ENCODE peak calls at places on chromosomes 5 and 9, in five cellular contexts. M, C, R, W and I are unnamed samples.

GRCh38 chr9:97808415-97808814 is 44.6 kb upstream of the FOXE1 start:
- DNase-seq in W (no peak), M (no peak), C (no peak), R (no peak), I (no peak)

GRCh38 chr5:144510845-144511580 is 340.3 kb downstream of the KCTD16 start:
- DNase-seq in R (no peak), M (no peak), W (no peak), C (no peak), I (no peak)

GRCh38 chr5:157387683-157388093 is 72.3 kb upstream of the NIPAL4 start:
- DNase-seq in M (peak), W (peak), R (peak), C (peak), I (peak)

GRCh38 chr5:9507974-9508373 is 37.9 kb downstream of the SEMA5A start:
- DNase-seq in M (peak), W (no peak), C (no peak), R (no peak), I (peak)

GRCh38 chr5:51104556-51104955 is 278.7 kb upstream of the ISL1 start:
- DNase-seq in C (no peak), W (no peak), M (no peak), R (no peak), I (no peak)

GRCh38 chr5:167208911-167209310 is 1082.5 kb upstream of the WWC1 start:
- DNase-seq in M (peak), W (peak), C (no peak), R (no peak), I (no peak)

GRCh38 chr5:135447298-135447929 is at the start of gene DCANP1:
- DNase-seq in W (no peak), C (no peak), M (no peak), R (no peak), I (no peak)

GRCh38 chr5:173834070-173834771 is 53.9 kb upstream of the CPEB4 start:
- DNase-seq in M (no peak), C (no peak), W (no peak), R (no peak), I (no peak)

GRCh38 chr9:35945341-35946018 is 12.5 kb downstream of the OR2S2 start:
- DNase-seq in C (no peak), W (peak), M (peak), R (peak), I (peak)

GRCh38 chr5:115343855-115344254 is 47.4 kb upstream of the CCDC112 start:
- DNase-seq in C (no peak), M (peak), R (peak), W (peak), I (peak)

GRCh38 chr9:136686794-136687711 is at the start of gene AGPAT2:
- DNase-seq in M (no peak), C (no peak), W (peak), R (no peak), I (peak)

GRCh38 chr9:73689091-73689870 is 537.6 kb downstream of the ANXA1 start:
- DNase-seq in W (no peak), R (no peak), C (no peak), M (no peak), I (no peak)

GRCh38 chr9:8868632-8869031 is 1069.1 kb upstream of the DMAC1 start:
- DNase-seq in M (peak), W (no peak), C (no peak), R (no peak), I (no peak)

GRCh38 chr9:99103909-99104458 is 929 bp upstream of the TGFBR1 start:
- DNase-seq in W (peak), M (peak), R (no peak), C (no peak), I (peak)

GRCh38 chr5:157050050-157050449 is 8.9 kb downstream of the HAVCR1 start:
- DNase-seq in C (no peak), R (no peak), W (no peak), M (no peak), I (no peak)

GRCh38 chr9:89498845-89499480 is 1.1 kb upstream of the SEMA4D start:
- DNase-seq in M (no peak), C (no peak), R (no peak), W (no peak), I (no peak)

GRCh38 chr5:65611524-65611923 is 12.6 kb downstream of the TRIM23 start:
- DNase-seq in C (peak), W (peak), R (peak), M (no peak), I (no peak)

GRCh38 chr9:31140316-31140715 is 1244.1 kb upstream of the ACO1 start:
- DNase-seq in C (peak), R (no peak), M (peak), W (peak), I (no peak)

GRCh38 chr9:120306561-120306960 is 273.4 kb downstream of the CDK5RAP2 start:
- DNase-seq in C (no peak), M (no peak), R (no peak), W (no peak), I (no peak)

GRCh38 chr9:30978000-30978399 is 1406.4 kb upstream of the ACO1 start:
- DNase-seq in R (no peak), M (no peak), C (no peak), W (no peak), I (no peak)

GRCh38 chr9:33447404-33448158 is at the start of gene AQP3:
- DNase-seq in W (peak), C (no peak), M (peak), R (no peak), I (peak)

GRCh38 chr5:1351156-1351555 is 6.3 kb upstream of the CLPTM1L start:
- DNase-seq in C (no peak), M (no peak), R (no peak), W (no peak), I (no peak)

GRCh38 chr9:129437626-129438323 is 183.1 kb downstream of the C9orf50 start:
- DNase-seq in W (no peak), R (no peak), C (no peak), M (no peak), I (no peak)

GRCh38 chr9:38068616-38068865 is 486 bp downstream of the SHB start:
- DNase-seq in W (peak), R (no peak), C (no peak), M (peak), I (no peak)

GRCh38 chr9:96219615-96220257 is 82.2 kb downstream of the HSD17B3 start:
- DNase-seq in R (no peak), M (peak), W (no peak), C (no peak), I (peak)

GRCh38 chr5:133214153-133214820 is 162.5 kb downstream of the HSPA4 start:
- DNase-seq in W (no peak), R (no peak), M (peak), C (no peak), I (no peak)

GRCh38 chr5:142896325-142897007 is 126.3 kb downstream of the ARHGAP26 start:
- DNase-seq in M (no peak), C (no peak), W (no peak), R (no peak), I (no peak)

GRCh38 chr5:68253612-68254341 is 38.2 kb downstream of the PIK3R1 start:
- DNase-seq in M (no peak), R (no peak), C (no peak), W (no peak), I (peak)

GRCh38 chr9:99237356-99237755 is 15.3 kb downstream of the SEC61B start:
- DNase-seq in M (no peak), C (no peak), W (no peak), R (no peak), I (no peak)

GRCh38 chr9:125674981-125675973 is 31.7 kb downstream of the MAPKAP1 start:
- DNase-seq in R (peak), M (peak), W (peak), C (peak), I (peak)

GRCh38 chr5:80466669-80467485 is 21.0 kb upstream of the FAM151B start:
- DNase-seq in M (peak), W (peak), C (no peak), R (no peak), I (peak)

GRCh38 chr5:151496041-151496484 is 48.7 kb downstream of the SLC36A1 start:
- DNase-seq in R (no peak), W (no peak), M (peak), C (no peak), I (no peak)
- H3K4me3 ChIP-seq in R (no peak), W (no peak), M (no peak), C (no peak), I (no peak)

DNA sequence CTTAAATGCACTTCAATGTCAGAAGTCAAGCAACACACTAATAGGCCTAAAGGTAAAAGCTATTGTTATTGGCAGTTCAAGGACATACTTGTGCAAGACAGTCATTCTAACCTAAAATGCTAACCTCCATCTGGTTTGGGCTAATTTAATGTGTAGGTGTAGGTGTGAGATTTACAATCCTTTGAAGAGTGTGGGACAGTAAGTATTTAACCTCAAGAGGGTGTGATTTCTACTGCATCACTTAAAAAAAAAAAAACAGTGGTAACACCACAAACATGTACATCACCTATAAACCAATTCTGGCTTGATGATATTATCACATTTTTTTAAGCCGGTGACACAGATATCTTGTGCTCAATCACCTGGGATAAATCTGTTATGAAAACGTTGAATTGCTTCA is 127.5 kb upstream of the MEF2C start:
- DNase-seq in M (no peak), W (no peak), R (no peak), C (no peak), I (no peak)
- TF ChIP-seq CTCF in M (no peak), W (no peak), R (no peak), C (no peak), I (no peak)

GRCh38 chr5:109838157-109838556 is 148.4 kb downstream of the MAN2A1 start:
- DNase-seq in R (no peak), M (no peak), W (no peak), C (no peak), I (no peak)
- H3K4me3 ChIP-seq in R (no peak), M (no peak), W (no peak), C (no peak), I (no peak)

DNA sequence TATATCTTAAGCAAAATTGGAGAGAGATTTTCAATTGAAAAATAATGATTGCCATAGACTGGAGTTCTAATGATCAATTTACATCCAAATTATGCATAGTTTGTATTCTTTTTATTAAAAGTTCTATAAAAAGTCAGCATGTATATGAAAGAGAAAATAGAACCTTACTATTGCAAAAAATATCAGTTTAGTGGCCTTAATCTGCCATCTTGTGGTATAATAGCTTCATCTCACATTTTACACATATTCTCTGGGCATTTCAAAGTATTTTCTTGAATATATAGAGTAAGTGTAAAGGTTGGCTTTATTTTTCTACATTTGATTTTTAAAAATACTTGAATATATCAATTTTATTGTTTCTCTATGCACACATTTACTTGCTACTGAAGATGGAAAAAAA is 1858.6 kb upstream of the CDH9 start:
- DNase-seq in W (peak), C (no peak), R (no peak), M (peak), I (no peak)
- TF ChIP-seq CTCF in W (peak), C (no peak), R (no peak), M (no peak), I (no peak)

DNA sequence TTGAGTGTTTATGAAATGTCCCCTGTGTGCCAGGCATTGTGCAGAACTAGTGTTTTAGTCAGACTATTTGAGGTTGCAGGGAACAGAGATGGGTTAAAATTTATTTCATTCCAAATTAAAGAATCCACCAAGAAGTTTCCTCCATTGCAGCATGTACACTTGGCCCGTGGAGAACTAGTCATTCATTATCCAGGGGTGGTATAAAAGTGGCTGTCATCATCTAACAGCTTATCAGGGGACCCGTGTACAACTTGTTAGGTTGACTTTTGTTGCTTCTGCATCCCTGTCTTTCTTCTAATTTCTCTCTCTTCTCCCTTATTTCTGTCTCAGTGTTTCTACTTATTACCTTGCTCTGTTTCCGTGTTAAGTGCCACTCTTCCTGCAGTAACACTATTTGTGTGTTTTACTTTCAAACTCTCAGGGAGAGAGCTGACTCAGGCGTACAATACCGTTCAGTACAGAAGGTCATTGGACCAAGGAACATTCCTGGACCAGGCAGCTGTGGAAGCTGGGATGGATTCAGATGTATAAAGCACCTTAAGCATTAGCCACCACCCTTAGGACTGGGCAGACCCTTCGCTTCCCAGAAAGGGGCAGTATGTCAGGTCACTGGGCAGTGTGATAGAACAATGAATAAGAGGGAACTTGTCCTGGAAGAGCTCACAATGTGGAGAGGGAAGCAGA is 36.1 kb downstream of the MAP3K1 start:
- DNase-seq in R (no peak), W (no peak), M (peak), C (peak), I (peak)
- H3K4me3 ChIP-seq in R (no peak), W (no peak), M (no peak), C (peak), I (no peak)